ENCODE peak calls at places on chromosomes 11 and 22, in eight cellular contexts. O, D, L, C, F, G, A and W are unnamed samples.

GRCh38 chr11:78935408-78936101 is 360.9 kb upstream of the NARS2 start:
- DNase-seq in L (no peak), D (no peak), O (no peak), C (no peak), F (peak), A (no peak), G (no peak), W (no peak)

GRCh38 chr11:60455531-60456042 is at the start of gene MS4A1:
- DNase-seq in F (no peak), C (no peak), D (no peak), O (no peak), L (no peak), G (no peak), A (no peak), W (peak)

GRCh38 chr11:15159085-15159484 is 44.4 kb downstream of the INSC start:
- DNase-seq in A (no peak), O (peak), D (no peak), F (peak), L (no peak), C (peak), G (peak), W (peak)

GRCh38 chr11:62153087-62153395 is 29.2 kb downstream of the INCENP start:
- DNase-seq in L (no peak), F (no peak), C (peak), A (no peak), D (no peak), G (no peak), O (no peak), W (no peak)

GRCh38 chr11:4522339-4522738 is 22.7 kb upstream of the OR52M1 start:
- DNase-seq in D (no peak), F (no peak), L (no peak), G (no peak), A (no peak), O (no peak), C (no peak), W (no peak)

GRCh38 chr11:117217685-117218084 is 14.2 kb downstream of the PCSK7 start:
- DNase-seq in F (no peak), A (no peak), O (no peak), L (no peak), G (no peak), C (no peak), D (no peak), W (no peak)

GRCh38 chr11:46686886-46687810 is 13.3 kb downstream of the ARHGAP1 start:
- DNase-seq in F (peak), A (no peak), D (no peak), O (peak), C (peak), L (no peak), G (peak), W (no peak)

GRCh38 chr11:1205121-1205986 is 17.5 kb upstream of the MUC5B start:
- DNase-seq in C (no peak), F (no peak), L (no peak), O (no peak), D (peak), G (no peak), A (no peak), W (peak)

GRCh38 chr11:130121430-130121978 is 38.1 kb upstream of the ST14 start:
- DNase-seq in D (no peak), C (peak), G (peak), L (no peak), O (peak), F (peak), A (no peak), W (no peak)

GRCh38 chr11:91946397-91947090 is 278.1 kb upstream of the FAT3 start:
- DNase-seq in O (peak), D (no peak), A (no peak), G (no peak), F (peak), L (no peak), C (peak), W (no peak)

GRCh38 chr11:91163619-91164451 is 941.0 kb upstream of the CHORDC1 start:
- DNase-seq in L (no peak), O (peak), C (peak), D (no peak), A (no peak), F (peak), G (no peak), W (no peak)

GRCh38 chr22:47213571-47214230 is 451.3 kb downstream of the TBC1D22A start:
- DNase-seq in O (no peak), C (peak), G (no peak), A (peak), D (peak), F (peak), L (no peak), W (peak)

GRCh38 chr11:94525933-94526332 is 13.7 kb downstream of the C11orf97 start:
- DNase-seq in D (no peak), A (peak), O (peak), G (peak), F (peak), L (peak), C (peak), W (no peak)

GRCh38 chr11:107017433-107018227 is 646 bp downstream of the GUCY1A2 start:
- DNase-seq in O (no peak), A (peak), F (peak), L (no peak), G (no peak), D (peak), C (peak), W (peak)

GRCh38 chr22:23117890-23118646 is 23.7 kb downstream of the RSPH14 start:
- DNase-seq in A (peak), O (no peak), F (no peak), D (no peak), L (no peak), G (no peak), C (no peak), W (no peak)

GRCh38 chr11:122360875-122361274 is 244.9 kb upstream of the BLID start:
- DNase-seq in A (no peak), O (no peak), G (no peak), F (no peak), D (no peak), L (no peak), C (no peak), W (no peak)

GRCh38 chr11:95652002-95652472 is 137.5 kb downstream of the FAM76B start:
- DNase-seq in O (no peak), L (no peak), F (no peak), C (no peak), A (no peak), D (no peak), G (no peak), W (no peak)

GRCh38 chr11:44955019-44955738 is 4.5 kb upstream of the TP53I11 start:
- DNase-seq in L (peak), A (peak), O (peak), C (peak), F (peak), G (peak), D (no peak), W (no peak)

GRCh38 chr11:7501894-7502293 is 11.9 kb upstream of the PPFIBP2 start:
- DNase-seq in O (no peak), C (no peak), F (no peak), G (no peak), L (no peak), D (no peak), A (no peak), W (no peak)

GRCh38 chr11:19938051-19938856 is 222.0 kb downstream of the DBX1 start:
- DNase-seq in F (peak), C (peak), D (peak), G (peak), O (peak), A (no peak), L (no peak), W (peak)

GRCh38 chr11:73350908-73351636 is 25.1 kb upstream of the RELT start:
- DNase-seq in D (peak), O (peak), C (peak), L (peak), F (peak), G (peak), A (no peak), W (peak)

GRCh38 chr11:33065445-33066178 is 26.2 kb downstream of the TCP11L1 start:
- DNase-seq in L (peak), F (peak), O (peak), C (peak), D (peak), A (peak), G (peak), W (peak)

GRCh38 chr11:125564357-125564756 is 4.9 kb upstream of the EI24 start:
- DNase-seq in L (no peak), G (no peak), O (no peak), C (no peak), D (no peak), A (no peak), F (no peak), W (no peak)

GRCh38 chr11:119629834-119630624 is 99.0 kb downstream of the NECTIN1 start:
- DNase-seq in O (no peak), L (no peak), C (no peak), A (peak), D (no peak), G (no peak), F (no peak), W (no peak)

GRCh38 chr22:49216579-49216978 is 611.1 kb downstream of the BRD1 start:
- DNase-seq in C (no peak), F (no peak), G (no peak), L (no peak), O (no peak), A (no peak), D (peak), W (no peak)

GRCh38 chr11:21628641-21629040 is 564.2 kb upstream of the ANO5 start:
- DNase-seq in D (no peak), A (no peak), O (no peak), C (no peak), L (no peak), F (no peak), G (no peak), W (no peak)

GRCh38 chr11:119790476-119790875 is 61.5 kb upstream of the NECTIN1 start:
- DNase-seq in G (no peak), F (no peak), L (no peak), C (no peak), O (no peak), D (no peak), A (no peak), W (no peak)

GRCh38 chr11:100827934-100828661 is 141.0 kb downstream of the ARHGAP42 start:
- DNase-seq in F (peak), C (peak), D (no peak), L (no peak), A (no peak), O (peak), G (peak), W (peak)

GRCh38 chr22:19621372-19622060 is 92.8 kb upstream of the SEPTIN5 start:
- DNase-seq in F (no peak), C (no peak), A (no peak), O (no peak), G (no peak), D (no peak), L (no peak), W (no peak)

GRCh38 chr11:80156062-80156461 is 715.2 kb upstream of the TENM4 start:
- DNase-seq in O (no peak), C (no peak), D (no peak), L (no peak), A (no peak), F (no peak), G (no peak), W (no peak)

GRCh38 chr11:80157447-80157846 is 716.6 kb upstream of the TENM4 start:
- DNase-seq in D (no peak), O (no peak), A (no peak), L (no peak), F (no peak), C (no peak), G (no peak), W (no peak)

DNA sequence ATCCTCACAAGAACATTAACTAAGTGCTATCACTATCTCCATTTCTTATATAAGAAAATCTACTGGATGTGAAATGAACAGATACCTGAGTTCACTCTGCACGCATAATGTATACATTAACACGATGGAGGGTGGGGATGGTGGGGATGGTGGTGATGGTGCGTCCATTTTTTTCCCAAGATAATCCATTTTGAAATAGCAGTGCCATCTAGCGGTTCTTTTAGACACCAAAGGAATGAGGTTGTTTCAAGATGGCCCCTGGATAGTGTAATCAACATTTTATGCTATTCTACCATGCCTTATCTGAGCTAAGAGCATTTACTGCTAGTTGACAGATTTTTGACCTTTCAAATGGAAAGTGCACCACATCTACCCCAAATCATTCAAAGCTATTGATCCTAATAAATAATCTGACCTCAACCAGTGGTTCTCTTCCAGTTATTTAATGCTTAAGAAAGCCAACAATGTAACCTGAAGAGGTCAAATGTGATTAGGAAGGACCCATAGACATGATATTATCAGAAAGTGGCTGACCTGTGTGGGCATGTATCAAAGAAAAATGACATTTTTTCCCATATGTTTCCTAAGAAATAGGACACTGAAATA is 714.7 kb upstream of the TENM4 start:
- DNase-seq in L (no peak), F (peak), O (peak), G (peak), A (no peak), C (peak), D (no peak), W (peak)
- TF ChIP-seq CTCF in L (no peak), F (peak), O (peak), G (peak), A (peak), C (peak), D (peak), W (no peak)

GRCh38 chr22:44366372-44367310 is 53.9 kb upstream of the SHISAL1 start:
- DNase-seq in A (peak), G (no peak), O (no peak), F (peak), C (peak), L (no peak), D (no peak), W (no peak)

GRCh38 chr22:44368611-44369010 is 55.9 kb upstream of the SHISAL1 start:
- DNase-seq in D (no peak), G (no peak), O (no peak), A (peak), F (no peak), C (no peak), L (no peak), W (no peak)

GRCh38 chr22:44371741-44372525 is 59.2 kb upstream of the SHISAL1 start:
- DNase-seq in A (peak), C (no peak), L (no peak), G (no peak), O (no peak), D (peak), F (no peak), W (no peak)

GRCh38 chr22:44369916-44370804 is 57.4 kb upstream of the SHISAL1 start:
- DNase-seq in F (no peak), L (no peak), O (no peak), C (no peak), G (no peak), A (peak), D (peak), W (no peak)

DNA sequence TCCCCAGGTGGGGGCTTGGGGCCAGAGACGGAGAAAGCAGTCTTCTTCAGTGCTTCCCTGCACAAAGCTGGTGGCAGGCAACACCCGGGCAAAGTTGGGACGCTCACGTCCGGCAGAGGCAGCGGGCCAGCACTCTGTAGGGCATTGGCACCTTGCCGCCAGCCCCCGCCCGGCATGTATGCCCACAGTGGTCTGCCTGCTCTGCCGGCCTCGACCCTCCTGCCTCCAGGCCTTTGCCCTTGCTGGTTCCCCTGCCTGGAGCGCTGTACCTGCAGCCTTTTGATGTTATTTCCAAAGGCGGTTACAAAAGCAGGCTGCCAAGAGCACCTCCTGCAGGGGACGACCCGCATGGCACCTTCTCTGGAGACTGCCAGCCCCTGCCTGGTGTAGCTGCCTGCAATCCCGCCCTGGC is 56.5 kb upstream of the SHISAL1 start:
- DNase-seq in L (no peak), D (peak), A (peak), F (no peak), C (no peak), G (no peak), O (no peak), W (no peak)
- TF ChIP-seq CTCF in L (no peak), D (peak), A (no peak), F (no peak), C (peak), G (peak), O (peak), W (no peak)

GRCh38 chr11:47891886-47892285 is 43.7 kb upstream of the NUP160 start:
- DNase-seq in D (no peak), F (no peak), G (no peak), A (no peak), O (no peak), C (no peak), L (no peak), W (no peak)

GRCh38 chr11:47896199-47896598 is 48.0 kb upstream of the NUP160 start:
- DNase-seq in O (no peak), A (no peak), G (no peak), L (no peak), D (no peak), F (no peak), C (no peak), W (no peak)

GRCh38 chr11:47899801-47900200 is 51.7 kb upstream of the NUP160 start:
- DNase-seq in C (no peak), D (no peak), O (no peak), L (no peak), G (no peak), A (no peak), F (no peak), W (peak)

GRCh38 chr11:47889714-47890441 is 41.7 kb upstream of the NUP160 start:
- DNase-seq in F (no peak), A (no peak), C (no peak), G (no peak), D (no peak), L (no peak), O (no peak), W (no peak)

GRCh38 chr11:47895035-47895434 is 46.9 kb upstream of the NUP160 start:
- DNase-seq in G (no peak), A (no peak), D (no peak), F (no peak), L (no peak), O (no peak), C (no peak), W (no peak)
- TF ChIP-seq CTCF in G (no peak), A (no peak), D (no peak), F (no peak), L (no peak), O (no peak), C (no peak), W (no peak)

DNA sequence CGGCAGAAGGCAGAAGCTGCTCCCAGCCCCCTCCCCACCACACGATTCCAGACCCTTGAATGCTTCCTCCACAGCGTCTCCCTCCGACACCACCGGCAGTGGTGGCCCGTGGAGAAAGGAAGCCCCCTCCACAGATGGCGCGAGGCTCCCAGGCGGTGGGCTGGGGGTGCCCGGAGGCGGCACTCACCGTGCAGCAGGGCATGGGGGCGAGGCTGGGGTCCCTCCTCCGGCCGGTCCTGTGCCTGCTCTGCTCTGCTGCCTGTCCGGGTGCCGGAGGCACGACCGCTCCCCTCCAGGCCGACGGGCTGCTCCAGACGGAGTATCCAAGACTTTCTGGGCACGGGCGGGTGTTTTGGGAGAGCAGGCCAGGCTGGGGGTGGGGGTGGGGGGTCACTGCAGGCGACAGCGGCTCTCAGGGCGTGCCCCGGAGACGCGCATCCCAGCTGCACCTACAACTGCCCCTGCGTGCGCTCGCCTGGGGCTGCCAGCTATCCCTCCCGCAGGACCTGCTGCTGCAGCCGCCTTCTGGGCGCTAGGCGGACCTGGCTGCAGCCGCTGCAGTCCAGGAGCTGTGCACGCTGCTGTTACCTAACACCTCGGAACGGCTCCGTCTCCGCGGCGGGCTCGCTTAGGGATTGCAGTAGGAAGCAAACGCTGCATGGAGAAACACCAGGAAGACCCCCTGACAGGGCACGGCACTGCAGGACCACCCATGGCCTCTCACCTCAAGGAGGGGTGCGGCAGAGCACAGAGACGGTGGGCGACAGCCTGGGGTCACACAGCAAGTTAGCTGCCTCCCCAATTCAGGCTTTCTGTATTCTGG is 15.2 kb downstream of the MRGPRG start:
- DNase-seq in O (no peak), A (peak), G (no peak), F (no peak), D (peak), C (no peak), L (no peak), W (no peak)
- TF ChIP-seq CTCF in O (peak), A (no peak), G (no peak), F (no peak), D (no peak), C (no peak), L (no peak), W (no peak)

DNA sequence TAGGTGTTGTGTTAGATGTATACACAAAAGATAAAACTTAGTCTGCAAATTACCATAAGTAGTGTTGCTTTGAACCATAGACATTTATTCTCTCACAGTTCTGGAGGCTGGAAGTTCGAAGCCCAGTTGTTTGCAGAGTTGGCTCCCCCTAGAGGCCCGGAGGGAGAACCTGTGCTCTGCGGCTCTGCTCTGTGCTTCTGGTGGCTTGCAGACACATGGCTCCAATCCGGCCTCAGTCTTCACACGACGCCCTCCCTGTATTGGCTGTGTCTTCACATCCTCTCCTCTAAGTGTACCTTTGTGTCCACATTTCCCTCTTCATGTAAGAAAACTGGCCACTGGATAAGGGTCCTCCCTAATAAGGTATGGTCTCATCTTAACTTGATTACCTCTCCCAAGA is 128.4 kb downstream of the OPCML start:
- DNase-seq in D (peak), F (no peak), A (no peak), C (no peak), L (no peak), O (no peak), G (no peak), W (no peak)
- TF ChIP-seq CTCF in D (peak), F (no peak), A (peak), C (no peak), L (no peak), O (peak), G (peak), W (no peak)